ENCODE peak calls at places on chromosomes 11 and 22, in eight cellular contexts. V is NCI-H82, S is endothelial cell of umbilical vein, N is NT2/D1, A is iris pigment epithelial cell, J is choroid plexus epithelial cell, L is RPMI7951, U is fibroblast of mammary gland. H is an unnamed sample.

GRCh38 chr11:119734788-119735187 is 5.8 kb upstream of the NECTIN1 start:
- DNase-seq in V (no peak), S (peak; percentile 30), N (no peak), A (no peak), J (no peak), L (no peak), U (no peak), H (peak; percentile 63)

GRCh38 chr11:46294365-46295309 is 17.2 kb downstream of the CREB3L1 start:
- DNase-seq in V (peak; percentile 46), S (no peak), N (peak; percentile 94), A (peak; percentile 92), J (peak; percentile 67), L (peak; percentile 94), U (peak; percentile 91), H (peak; percentile 94)

GRCh38 chr22:50293441-50294318 is 13.8 kb downstream of the PLXNB2 start:
- DNase-seq in V (no peak), S (peak; percentile 83), N (peak; percentile 44), A (peak; percentile 69), J (peak; percentile 70), L (peak; percentile 70), U (peak; percentile 37), H (peak; percentile 74)

GRCh38 chr11:58178444-58178843 is 10.4 kb upstream of the OR9Q2 start:
- DNase-seq in V (no peak), S (no peak), N (no peak), A (no peak), J (no peak), L (no peak), U (no peak), H (no peak)

GRCh38 chr11:69892986-69893555 is 73.9 kb upstream of the FGF3 start:
- DNase-seq in V (peak; percentile 75), S (no peak), N (no peak), A (no peak), J (no peak), L (peak; percentile 38), U (no peak), H (no peak)

GRCh38 chr11:3201112-3201581 is 17.5 kb downstream of the MRGPRG start:
- DNase-seq in V (no peak), S (no peak), N (no peak), A (no peak), J (no peak), L (no peak), U (no peak), H (no peak)

GRCh38 chr11:62974848-62975522 is 9.8 kb downstream of the SLC22A6 start:
- DNase-seq in V (peak; percentile 85), S (peak; percentile 15), N (no peak), A (peak; percentile 12), J (peak; percentile 9), L (peak; percentile 14), U (no peak), H (peak; percentile 16)

GRCh38 chr11:116422976-116423375 is 349.8 kb downstream of the BUD13 start:
- DNase-seq in V (peak; percentile 60), S (peak; percentile 16), N (no peak), A (no peak), J (no peak), L (no peak), U (no peak), H (no peak)

GRCh38 chr11:110447897-110448522 is 18.3 kb downstream of the FDX1 start:
- DNase-seq in V (peak; percentile 17), S (peak; percentile 28), N (no peak), A (no peak), J (peak; percentile 35), L (no peak), U (no peak), H (no peak)

GRCh38 chr11:56848105-56848809 is 99.8 kb upstream of the OR9G4 start:
- DNase-seq in V (no peak), S (no peak), N (no peak), A (no peak), J (no peak), L (peak; percentile 10), U (no peak), H (no peak)

GRCh38 chr22:29130490-29130889 is 57.7 kb downstream of the KREMEN1 start:
- DNase-seq in V (no peak), S (no peak), N (no peak), A (no peak), J (no peak), L (peak; percentile 46), U (no peak), H (no peak)

GRCh38 chr11:43508511-43508918 is 149.8 kb downstream of the TTC17 start:
- DNase-seq in V (no peak), S (no peak), N (no peak), A (peak; percentile 82), J (peak; percentile 76), L (peak; percentile 10), U (peak; percentile 76), H (peak; percentile 41)

GRCh38 chr11:96367357-96367756 is 22.4 kb downstream of the CCDC82 start:
- DNase-seq in V (no peak), S (no peak), N (no peak), A (no peak), J (no peak), L (no peak), U (no peak), H (no peak)

GRCh38 chr22:29231971-29232959 is 26.6 kb downstream of the EMID1 start:
- DNase-seq in V (no peak), S (peak; percentile 36), N (no peak), A (peak; percentile 6), J (peak; percentile 14), L (no peak), U (no peak), H (no peak)

GRCh38 chr11:43788394-43788793 is 92.2 kb upstream of the ALKBH3 start:
- DNase-seq in V (peak; percentile 3), S (peak; percentile 23), N (no peak), A (no peak), J (no peak), L (no peak), U (no peak), H (peak; percentile 94)

GRCh38 chr22:30855677-30856518 is 112.7 kb downstream of the MORC2 start:
- DNase-seq in V (no peak), S (no peak), N (no peak), A (no peak), J (no peak), L (no peak), U (peak; percentile 11), H (no peak)